ENCODE peak calls at places on chromosomes 3 and 15, in four cellular contexts. P is skeletal muscle cell, Z is brain microvascular endothelial cell, X is mesendoderm. K is an unnamed sample.

GRCh38 chr15:51687565-51687964 is 6.3 kb downstream of the SCG3 start:
- DNase-seq in P (no peak), Z (no peak), X (no peak), K (no peak)

GRCh38 chr3:70531063-70531657 is 218.7 kb upstream of the MDFIC2 start:
- DNase-seq in P (no peak), Z (peak; percentile 7), X (peak; percentile 19), K (no peak)

GRCh38 chr15:67004142-67004541 is 61.3 kb upstream of the SMAD3 start:
- DNase-seq in P (no peak), Z (no peak), X (no peak), K (no peak)

GRCh38 chr3:46935168-46935858 is 41.2 kb downstream of the CCDC12 start:
- DNase-seq in P (peak; percentile 88), Z (peak; percentile 96), X (peak; percentile 99), K (peak; percentile 80)

GRCh38 chr3:41369838-41370237 is 170.5 kb downstream of the CTNNB1 start:
- DNase-seq in P (no peak), Z (peak; percentile 18), X (peak; percentile 36), K (no peak)

GRCh38 chr3:166527325-166527724 is 690.1 kb upstream of the BCHE start:
- DNase-seq in P (peak; percentile 6), Z (no peak), X (no peak), K (no peak)

GRCh38 chr3:18111702-18112311 is 313.3 kb downstream of the SATB1 start:
- DNase-seq in P (no peak), Z (no peak), X (no peak), K (no peak)

GRCh38 chr3:13379191-13379830 is 40.8 kb downstream of the NUP210 start:
- DNase-seq in P (peak; percentile 30), Z (peak; percentile 77), X (no peak), K (no peak)

GRCh38 chr3:38998086-38998485 is 53.7 kb downstream of the SCN11A start:
- DNase-seq in P (no peak), Z (no peak), X (no peak), K (no peak)

GRCh38 chr3:193978446-193978845 is 157.5 kb upstream of the HES1 start:
- DNase-seq in P (no peak), Z (no peak), X (no peak), K (no peak)

GRCh38 chr3:36823806-36824205 is 59.5 kb upstream of the DCLK3 start:
- DNase-seq in P (no peak), Z (no peak), X (no peak), K (no peak)

GRCh38 chr3:129599073-129599472 is 7.4 kb downstream of the PLXND1 start:
- DNase-seq in P (no peak), Z (no peak), X (no peak), K (no peak)

GRCh38 chr3:149080699-149081091 is 5.6 kb downstream of the HLTF start:
- DNase-seq in P (no peak), Z (peak; percentile 46), X (no peak), K (no peak)

GRCh38 chr3:53109822-53110771 is 20.1 kb downstream of the RFT1 start:
- DNase-seq in P (peak; percentile 58), Z (peak; percentile 54), X (peak; percentile 80), K (no peak)

GRCh38 chr3:146625117-146625775 is 20.1 kb upstream of the PLSCR5 start:
- DNase-seq in P (no peak), Z (no peak), X (no peak), K (peak; percentile 12)

GRCh38 chr15:94206463-94207167 is 24.7 kb upstream of the MCTP2 start:
- DNase-seq in P (no peak), Z (peak; percentile 63), X (no peak), K (no peak)

GRCh38 chr15:99211926-99212325 is 37.5 kb downstream of the TTC23 start:
- DNase-seq in P (no peak), Z (peak; percentile 11), X (no peak), K (no peak)

GRCh38 chr3:161222662-161223061 is 1.6 kb downstream of the NMD3 start:
- DNase-seq in P (no peak), Z (no peak), X (peak; percentile 16), K (no peak)

GRCh38 chr15:63530762-63531299 is 26.4 kb downstream of the USP3 start:
- DNase-seq in P (no peak), Z (no peak), X (no peak), K (no peak)
- H3K4me3 ChIP-seq in P (no peak overlapping the region), Z (no peak overlapping the region), X (no peak overlapping the region), K (no peak overlapping the region)

DNA sequence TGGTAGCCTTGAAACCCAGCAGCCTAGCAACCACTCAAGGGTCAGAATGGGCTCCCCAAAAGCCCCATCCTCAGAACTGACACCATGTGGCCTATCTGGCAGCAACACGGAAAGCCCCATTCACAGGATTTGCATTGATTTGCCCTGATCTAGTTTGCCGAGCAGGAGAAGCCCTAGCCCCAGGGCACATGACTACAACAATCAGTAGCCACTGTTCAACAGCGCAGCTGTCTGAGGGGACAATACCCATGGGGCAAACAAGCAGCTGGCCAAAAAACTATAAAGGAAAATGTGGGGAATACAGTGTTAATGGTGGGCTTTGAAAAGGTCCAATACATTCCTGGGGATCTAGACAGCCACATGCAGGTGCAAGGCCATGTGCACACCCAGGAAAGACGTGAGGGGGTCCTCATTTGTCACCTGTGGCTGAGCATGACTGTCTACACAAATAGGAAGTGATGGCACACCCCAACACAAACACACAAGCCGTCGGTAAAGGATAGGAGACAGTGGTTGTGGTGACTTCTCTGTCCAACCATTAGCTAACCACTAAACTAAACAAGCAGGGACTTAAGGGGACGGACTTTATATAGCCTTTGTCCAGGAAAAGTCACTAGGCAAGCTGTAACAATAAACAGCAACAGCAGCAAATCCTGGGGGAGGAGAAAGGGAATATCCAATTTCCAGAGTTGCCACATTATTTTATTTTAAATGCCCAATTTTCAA is 113.7 kb downstream of the LRIG1 start:
- DNase-seq in P (no peak), Z (no peak), X (no peak), K (no peak)
- H3K4me3 ChIP-seq in P (no peak overlapping the region), Z (no peak overlapping the region), X (no peak overlapping the region), K (no peak overlapping the region)

DNA sequence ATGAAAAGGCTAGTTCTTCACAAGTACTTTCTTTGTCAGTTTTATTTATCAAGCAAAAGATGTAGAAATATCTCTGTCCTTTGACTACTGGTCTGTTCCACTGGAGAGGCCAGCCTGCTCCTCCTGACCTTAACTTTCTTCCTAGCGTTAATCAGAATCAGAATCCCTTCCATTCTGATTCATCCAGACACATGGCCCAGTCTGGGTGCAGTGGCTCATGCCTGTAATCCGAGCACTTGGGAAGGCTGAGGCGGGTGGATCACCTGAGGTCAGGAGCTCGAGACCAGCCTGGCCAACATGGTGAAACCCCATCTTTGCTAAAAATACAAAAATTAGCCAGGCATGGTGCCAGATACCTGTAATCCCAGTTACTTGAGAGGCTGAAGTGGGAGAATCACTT is 32.0 kb upstream of the MANF start:
- DNase-seq in P (no peak), Z (no peak), X (no peak), K (no peak)
- H3K4me3 ChIP-seq in P (no peak overlapping the region), Z (no peak overlapping the region), X (no peak overlapping the region), K (no peak overlapping the region)

DNA sequence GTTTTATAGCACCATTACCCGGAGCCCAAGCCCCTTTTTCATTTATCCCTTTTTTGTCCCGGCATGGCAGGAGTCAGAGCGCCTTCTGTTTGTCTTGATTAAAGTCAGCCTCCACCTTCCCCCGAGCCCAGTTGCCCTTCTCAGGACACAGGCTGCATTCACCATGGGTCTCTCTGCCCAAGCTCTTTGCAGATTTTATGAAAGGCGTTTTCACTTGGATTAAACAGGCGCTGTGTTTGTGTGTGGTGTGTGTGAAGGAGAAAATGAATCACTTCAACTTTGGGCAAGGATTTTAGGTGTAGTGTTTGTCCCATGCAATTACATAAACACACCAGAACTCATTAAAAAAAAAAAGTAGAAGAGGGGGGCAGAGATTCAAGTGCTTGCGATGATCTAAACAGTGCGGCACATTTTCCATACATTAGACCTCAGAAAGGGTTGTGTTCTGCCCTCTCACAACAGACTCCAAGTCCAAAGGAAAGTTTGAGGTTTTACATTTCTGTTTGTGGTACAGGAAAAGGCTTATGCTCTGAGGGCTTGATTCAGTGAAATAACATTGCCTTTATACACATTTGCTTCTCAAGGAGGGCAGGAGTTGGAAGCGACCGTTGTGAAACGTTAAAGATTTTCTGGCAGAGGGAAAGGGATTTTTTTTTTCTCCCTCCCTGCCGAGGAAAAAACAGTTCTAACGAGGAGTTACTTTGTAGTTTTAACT is 14.5 kb upstream of the IL16 start:
- DNase-seq in P (no peak), Z (no peak), X (no peak), K (no peak)
- H3K4me3 ChIP-seq in P (peak overlapping the region; percentile 17), Z (no peak overlapping the region), X (no peak overlapping the region), K (no peak overlapping the region)

GRCh38 chr3:156158656-156159295 is 38.4 kb downstream of the KCNAB1 start:
- DNase-seq in P (no peak), Z (no peak), X (no peak), K (no peak)

GRCh38 chr3:156161172-156161571 is 40.8 kb downstream of the KCNAB1 start:
- DNase-seq in P (no peak), Z (no peak), X (no peak), K (no peak)

DNA sequence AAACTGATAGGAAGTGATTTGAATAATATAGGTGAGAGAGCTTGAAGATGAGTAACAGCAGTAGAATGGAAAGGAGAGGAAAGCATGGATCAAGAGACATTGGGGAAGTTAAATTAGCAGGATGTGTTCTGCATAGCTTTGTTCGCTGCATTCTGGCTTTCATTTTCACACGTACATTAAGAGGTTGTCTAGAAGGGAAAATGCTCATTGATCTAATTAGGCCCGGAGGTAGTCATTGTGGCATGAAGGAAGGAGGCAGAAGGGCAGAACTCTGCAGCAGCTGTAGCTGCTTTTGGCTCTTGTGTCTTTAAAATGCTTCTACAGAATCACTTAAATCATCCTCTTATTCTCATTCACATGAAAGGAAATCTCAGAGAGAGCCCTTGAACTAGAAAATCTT is 40.3 kb downstream of the KCNAB1 start:
- DNase-seq in P (no peak), Z (no peak), X (no peak), K (no peak)
- H3K4me3 ChIP-seq in P (no peak overlapping the region), Z (no peak overlapping the region), X (no peak overlapping the region), K (no peak overlapping the region)

DNA sequence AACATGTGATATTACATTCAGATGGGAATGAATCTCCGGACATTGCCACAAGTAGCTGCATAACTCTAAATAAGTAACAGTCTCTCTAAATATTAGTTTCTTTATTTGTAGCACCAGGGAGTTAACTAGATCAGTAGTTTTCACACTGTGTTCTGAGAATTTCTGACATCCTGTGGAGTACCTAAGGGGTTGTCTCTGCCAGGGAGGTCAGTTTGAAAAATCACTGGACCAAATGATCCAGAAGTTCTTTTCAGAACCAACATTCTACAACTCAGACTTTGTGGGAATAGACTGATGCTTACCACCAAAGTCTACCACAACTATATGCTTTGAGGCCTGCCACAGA is 9.0 kb upstream of the ILDR1 start:
- DNase-seq in P (no peak), Z (no peak), X (no peak), K (no peak)
- H3K4me3 ChIP-seq in P (no peak overlapping the region), Z (no peak overlapping the region), X (no peak overlapping the region), K (no peak overlapping the region)

GRCh38 chr15:45635763-45636292 is 999 bp downstream of the SQOR start:
- DNase-seq in P (no peak), Z (no peak), X (no peak), K (no peak)
- H3K4me3 ChIP-seq in P (peak overlapping the region; percentile 61), Z (peak overlapping the region; percentile 67), X (no peak overlapping the region), K (peak overlapping the region; percentile 98)

K was measured in epithelial cell of proximal tubule.